ENCODE peak calls at places on chromosomes 13 and 19, in seven cellular contexts. One of them, this sample, is unnamed.

GRCh38 chr19:54158812-54159351 is 639 bp downstream of the LENG1 start:
- DNase-seq in foreskin fibroblast: no peak
- DNase-seq in cardiac fibroblast: peak
- DNase-seq in body of pancreas: no peak
- DNase-seq in keratinocyte: no peak
- DNase-seq in heart right ventricle: no peak
- DNase-seq in neural crest cell: no peak
- DNase-seq in this sample: no peak

GRCh38 chr19:14516746-14517438 is 1.3 kb downstream of the DNAJB1 start:
- DNase-seq in heart right ventricle: no peak
- DNase-seq in body of pancreas: no peak
- DNase-seq in cardiac fibroblast: no peak
- DNase-seq in neural crest cell: no peak
- DNase-seq in keratinocyte: no peak
- DNase-seq in foreskin fibroblast: no peak
- DNase-seq in this sample: no peak

GRCh38 chr13:48852911-48853310 is 122.8 kb upstream of the FNDC3A start:
- DNase-seq in heart right ventricle: no peak
- DNase-seq in cardiac fibroblast: no peak
- DNase-seq in neural crest cell: no peak
- DNase-seq in foreskin fibroblast: no peak
- DNase-seq in keratinocyte: no peak
- DNase-seq in body of pancreas: no peak
- DNase-seq in this sample: no peak

GRCh38 chr13:77492982-77493381 is 42.5 kb upstream of the SCEL start:
- DNase-seq in body of pancreas: peak
- DNase-seq in neural crest cell: no peak
- DNase-seq in cardiac fibroblast: peak
- DNase-seq in heart right ventricle: no peak
- DNase-seq in keratinocyte: no peak
- DNase-seq in foreskin fibroblast: peak
- DNase-seq in this sample: no peak

GRCh38 chr19:42092350-42092749 is 16.4 kb downstream of the ZNF574 start:
- DNase-seq in keratinocyte: no peak
- DNase-seq in heart right ventricle: no peak
- DNase-seq in body of pancreas: peak
- DNase-seq in foreskin fibroblast: no peak
- DNase-seq in cardiac fibroblast: peak
- DNase-seq in neural crest cell: no peak
- DNase-seq in this sample: no peak

GRCh38 chr19:40233811-40234389 is 7.4 kb upstream of the CCNP start:
- DNase-seq in foreskin fibroblast: no peak
- DNase-seq in keratinocyte: no peak
- DNase-seq in neural crest cell: no peak
- DNase-seq in heart right ventricle: no peak
- DNase-seq in cardiac fibroblast: no peak
- DNase-seq in body of pancreas: no peak
- DNase-seq in this sample: no peak

GRCh38 chr19:44848805-44849457 is 2.8 kb downstream of the NECTIN2 start:
- DNase-seq in cardiac fibroblast: no peak
- DNase-seq in heart right ventricle: peak
- DNase-seq in keratinocyte: no peak
- DNase-seq in foreskin fibroblast: no peak
- DNase-seq in neural crest cell: peak
- DNase-seq in body of pancreas: no peak
- DNase-seq in this sample: peak

GRCh38 chr13:83503424-83503823 is 378.9 kb downstream of the SLITRK1 start:
- DNase-seq in keratinocyte: no peak
- DNase-seq in body of pancreas: no peak
- DNase-seq in neural crest cell: no peak
- DNase-seq in cardiac fibroblast: peak
- DNase-seq in heart right ventricle: no peak
- DNase-seq in foreskin fibroblast: peak
- DNase-seq in this sample: no peak

GRCh38 chr13:111202149-111202548 is 87.0 kb downstream of the ARHGEF7 start:
- DNase-seq in heart right ventricle: no peak
- DNase-seq in body of pancreas: no peak
- DNase-seq in cardiac fibroblast: peak
- DNase-seq in foreskin fibroblast: no peak
- DNase-seq in neural crest cell: no peak
- DNase-seq in keratinocyte: no peak
- DNase-seq in this sample: no peak

GRCh38 chr13:111202745-111203144 is 87.6 kb downstream of the ARHGEF7 start:
- DNase-seq in foreskin fibroblast: peak
- DNase-seq in body of pancreas: no peak
- DNase-seq in keratinocyte: no peak
- DNase-seq in heart right ventricle: peak
- DNase-seq in cardiac fibroblast: peak
- DNase-seq in neural crest cell: no peak
- DNase-seq in this sample: no peak

GRCh38 chr13:111206148-111206547 is 91.0 kb downstream of the ARHGEF7 start:
- DNase-seq in keratinocyte: no peak
- DNase-seq in body of pancreas: no peak
- DNase-seq in neural crest cell: no peak
- DNase-seq in foreskin fibroblast: no peak
- DNase-seq in cardiac fibroblast: no peak
- DNase-seq in heart right ventricle: no peak
- DNase-seq in this sample: no peak

GRCh38 chr13:111204438-111205177 is 89.5 kb downstream of the ARHGEF7 start:
- DNase-seq in cardiac fibroblast: peak
- DNase-seq in body of pancreas: peak
- DNase-seq in foreskin fibroblast: peak
- DNase-seq in keratinocyte: no peak
- DNase-seq in neural crest cell: no peak
- DNase-seq in heart right ventricle: no peak
- DNase-seq in this sample: peak

GRCh38 chr13:111203742-111204386 is 88.8 kb downstream of the ARHGEF7 start:
- DNase-seq in body of pancreas: no peak
- DNase-seq in neural crest cell: no peak
- DNase-seq in foreskin fibroblast: no peak
- DNase-seq in keratinocyte: no peak
- DNase-seq in heart right ventricle: no peak
- DNase-seq in cardiac fibroblast: no peak
- DNase-seq in this sample: no peak
- TF ChIP-seq CTCF in body of pancreas: no peak
- TF ChIP-seq CTCF in neural crest cell: no peak
- TF ChIP-seq CTCF in foreskin fibroblast: no peak
- TF ChIP-seq CTCF in keratinocyte: no peak
- TF ChIP-seq CTCF in heart right ventricle: no peak
- TF ChIP-seq CTCF in cardiac fibroblast: no peak
- TF ChIP-seq CTCF in this sample: no peak

GRCh38 chr19:16934489-16934888 is 45.7 kb downstream of the F2RL3 start:
- DNase-seq in neural crest cell: no peak
- DNase-seq in keratinocyte: no peak
- DNase-seq in foreskin fibroblast: no peak
- DNase-seq in body of pancreas: no peak
- DNase-seq in cardiac fibroblast: no peak
- DNase-seq in heart right ventricle: no peak
- DNase-seq in this sample: no peak
- TF ChIP-seq CTCF in neural crest cell: no peak
- TF ChIP-seq CTCF in keratinocyte: no peak
- TF ChIP-seq CTCF in foreskin fibroblast: no peak
- TF ChIP-seq CTCF in body of pancreas: no peak
- TF ChIP-seq CTCF in cardiac fibroblast: no peak
- TF ChIP-seq CTCF in heart right ventricle: no peak
- TF ChIP-seq CTCF in this sample: no peak

GRCh38 chr13:105719861-105720260 is 815.6 kb downstream of the EFNB2 start:
- DNase-seq in foreskin fibroblast: no peak
- DNase-seq in cardiac fibroblast: no peak
- DNase-seq in neural crest cell: no peak
- DNase-seq in body of pancreas: no peak
- DNase-seq in keratinocyte: no peak
- DNase-seq in heart right ventricle: no peak
- DNase-seq in this sample: no peak
- TF ChIP-seq CTCF in foreskin fibroblast: no peak
- TF ChIP-seq CTCF in cardiac fibroblast: no peak
- TF ChIP-seq CTCF in neural crest cell: no peak
- TF ChIP-seq CTCF in body of pancreas: no peak
- TF ChIP-seq CTCF in keratinocyte: no peak
- TF ChIP-seq CTCF in heart right ventricle: no peak
- TF ChIP-seq CTCF in this sample: no peak

GRCh38 chr19:6425732-6426686 is 1.4 kb upstream of the KHSRP start:
- DNase-seq in keratinocyte: no peak
- DNase-seq in body of pancreas: no peak
- DNase-seq in heart right ventricle: no peak
- DNase-seq in foreskin fibroblast: no peak
- DNase-seq in neural crest cell: no peak
- DNase-seq in cardiac fibroblast: no peak
- DNase-seq in this sample: no peak
- TF ChIP-seq CTCF in keratinocyte: peak
- TF ChIP-seq CTCF in body of pancreas: no peak
- TF ChIP-seq CTCF in heart right ventricle: no peak
- TF ChIP-seq CTCF in foreskin fibroblast: no peak
- TF ChIP-seq CTCF in neural crest cell: peak
- TF ChIP-seq CTCF in cardiac fibroblast: no peak
- TF ChIP-seq CTCF in this sample: no peak